ENCODE peak calls at places on chromosomes 2 and 18, in nine cellular contexts. One of them, this sample, is unnamed.

GRCh38 chr18:22169889-22170420 is 566 bp downstream of the GATA6 start:
- DNase-seq in dorsolateral prefrontal cortex: no peak
- DNase-seq in aorta: no peak
- DNase-seq in hepatocyte: no peak
- DNase-seq in GM23248: peak
- DNase-seq in IMR-90: peak
- DNase-seq in GM23338: peak
- DNase-seq in spleen: peak
- DNase-seq in tibial artery: peak
- DNase-seq in this sample: no peak

GRCh38 chr2:83435989-83436388 is 1023.1 kb downstream of the SUCLG1 start:
- DNase-seq in GM23248: no peak
- DNase-seq in IMR-90: no peak
- DNase-seq in hepatocyte: no peak
- DNase-seq in aorta: no peak
- DNase-seq in GM23338: no peak
- DNase-seq in spleen: no peak
- DNase-seq in tibial artery: no peak
- DNase-seq in dorsolateral prefrontal cortex: no peak
- DNase-seq in this sample: no peak

GRCh38 chr18:47373465-47373864 is 122.0 kb upstream of the SKOR2 start:
- DNase-seq in GM23248: no peak
- DNase-seq in spleen: no peak
- DNase-seq in tibial artery: no peak
- DNase-seq in IMR-90: no peak
- DNase-seq in dorsolateral prefrontal cortex: no peak
- DNase-seq in aorta: no peak
- DNase-seq in hepatocyte: no peak
- DNase-seq in GM23338: no peak
- DNase-seq in this sample: no peak

GRCh38 chr2:118118479-118118878 is 30.2 kb downstream of the INSIG2 start:
- DNase-seq in dorsolateral prefrontal cortex: no peak
- DNase-seq in spleen: no peak
- DNase-seq in IMR-90: no peak
- DNase-seq in hepatocyte: no peak
- DNase-seq in GM23248: peak
- DNase-seq in GM23338: no peak
- DNase-seq in tibial artery: no peak
- DNase-seq in aorta: no peak
- DNase-seq in this sample: no peak

GRCh38 chr2:230690439-230690838 is 22.2 kb upstream of the CAB39 start:
- DNase-seq in dorsolateral prefrontal cortex: peak
- DNase-seq in spleen: no peak
- DNase-seq in GM23248: peak
- DNase-seq in IMR-90: peak
- DNase-seq in aorta: no peak
- DNase-seq in hepatocyte: no peak
- DNase-seq in GM23338: no peak
- DNase-seq in tibial artery: no peak
- DNase-seq in this sample: no peak

GRCh38 chr2:183037660-183038340 is 457 bp downstream of the NCKAP1 start:
- DNase-seq in dorsolateral prefrontal cortex: no peak
- DNase-seq in aorta: peak
- DNase-seq in spleen: no peak
- DNase-seq in GM23248: peak
- DNase-seq in GM23338: peak
- DNase-seq in IMR-90: no peak
- DNase-seq in hepatocyte: peak
- DNase-seq in tibial artery: peak
- DNase-seq in this sample: no peak

GRCh38 chr2:199734651-199735050 is 116.3 kb downstream of the FTCDNL1 start:
- DNase-seq in aorta: no peak
- DNase-seq in IMR-90: no peak
- DNase-seq in dorsolateral prefrontal cortex: no peak
- DNase-seq in GM23248: peak
- DNase-seq in tibial artery: no peak
- DNase-seq in spleen: no peak
- DNase-seq in hepatocyte: no peak
- DNase-seq in GM23338: no peak
- DNase-seq in this sample: no peak

GRCh38 chr2:45851576-45852304 is 200.3 kb downstream of the PRKCE start:
- DNase-seq in hepatocyte: no peak
- DNase-seq in GM23248: peak
- DNase-seq in spleen: peak
- DNase-seq in IMR-90: peak
- DNase-seq in aorta: no peak
- DNase-seq in dorsolateral prefrontal cortex: no peak
- DNase-seq in GM23338: no peak
- DNase-seq in tibial artery: no peak
- DNase-seq in this sample: no peak

DNA sequence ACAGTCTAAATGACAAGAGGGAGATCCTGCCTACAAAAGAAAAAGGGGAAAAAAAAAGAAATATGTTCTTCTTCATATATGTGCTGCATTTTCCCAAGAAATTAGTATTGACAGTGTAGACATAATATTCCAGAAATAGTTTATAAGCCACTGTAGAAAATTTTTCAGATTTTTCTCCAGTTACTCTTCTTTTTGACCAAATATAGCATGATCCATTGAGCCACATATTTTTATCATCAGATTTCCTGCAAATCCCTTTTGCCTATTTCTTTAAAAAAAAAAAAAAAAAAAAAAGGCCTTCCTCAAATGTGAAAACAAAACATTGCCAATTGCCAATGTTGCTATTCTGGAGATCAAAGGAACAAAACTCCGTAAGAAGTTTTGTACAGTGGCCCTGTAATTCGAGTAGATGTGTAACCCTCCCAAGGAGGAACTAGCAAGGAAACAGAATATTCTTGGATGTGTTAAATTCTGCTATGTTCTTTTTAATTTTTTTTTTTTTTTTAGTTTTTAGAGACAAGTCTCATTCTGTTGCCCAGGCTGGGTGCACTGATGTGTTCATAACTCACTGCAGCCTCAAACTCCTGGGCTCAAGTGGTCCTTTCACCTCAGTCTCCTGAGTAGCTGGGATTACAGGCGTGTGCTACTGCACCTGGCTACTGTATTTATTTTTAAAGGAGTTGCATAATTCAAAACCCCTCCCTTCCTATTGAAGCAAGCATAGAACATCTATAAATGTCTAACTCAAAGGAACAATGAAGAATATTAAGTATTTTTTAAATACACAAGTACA is 12.5 kb upstream of the CABYR start:
- DNase-seq in dorsolateral prefrontal cortex: no peak
- DNase-seq in aorta: no peak
- DNase-seq in GM23338: no peak
- DNase-seq in IMR-90: peak
- DNase-seq in GM23248: peak
- DNase-seq in spleen: no peak
- DNase-seq in hepatocyte: no peak
- DNase-seq in tibial artery: no peak
- DNase-seq in this sample: no peak
- H3K4me3 ChIP-seq in dorsolateral prefrontal cortex: no peak
- H3K4me3 ChIP-seq in aorta: no peak
- H3K4me3 ChIP-seq in GM23338: no peak
- H3K4me3 ChIP-seq in IMR-90: no peak
- H3K4me3 ChIP-seq in GM23248: no peak
- H3K4me3 ChIP-seq in spleen: no peak
- H3K4me3 ChIP-seq in hepatocyte: no peak
- H3K4me3 ChIP-seq in tibial artery: no peak
- H3K4me3 ChIP-seq in this sample: no peak

GRCh38 chr18:74497778-74498177 is 1.6 kb downstream of the CNDP2 start:
- DNase-seq in dorsolateral prefrontal cortex: no peak
- DNase-seq in GM23338: no peak
- DNase-seq in aorta: no peak
- DNase-seq in IMR-90: no peak
- DNase-seq in spleen: no peak
- DNase-seq in tibial artery: no peak
- DNase-seq in GM23248: peak
- DNase-seq in hepatocyte: no peak
- DNase-seq in this sample: no peak

GRCh38 chr18:74498712-74499629 is 2.8 kb downstream of the CNDP2 start:
- DNase-seq in dorsolateral prefrontal cortex: no peak
- DNase-seq in tibial artery: peak
- DNase-seq in IMR-90: no peak
- DNase-seq in GM23248: peak
- DNase-seq in aorta: no peak
- DNase-seq in spleen: peak
- DNase-seq in GM23338: no peak
- DNase-seq in hepatocyte: no peak
- DNase-seq in this sample: peak

GRCh38 chr18:74499633-74500032 is 3.5 kb downstream of the CNDP2 start:
- DNase-seq in dorsolateral prefrontal cortex: no peak
- DNase-seq in IMR-90: no peak
- DNase-seq in GM23338: no peak
- DNase-seq in spleen: peak
- DNase-seq in GM23248: peak
- DNase-seq in hepatocyte: peak
- DNase-seq in tibial artery: peak
- DNase-seq in aorta: no peak
- DNase-seq in this sample: peak

GRCh38 chr18:74497308-74497640 is 1.1 kb downstream of the CNDP2 start:
- DNase-seq in spleen: no peak
- DNase-seq in IMR-90: no peak
- DNase-seq in GM23248: peak
- DNase-seq in hepatocyte: no peak
- DNase-seq in dorsolateral prefrontal cortex: no peak
- DNase-seq in tibial artery: no peak
- DNase-seq in GM23338: no peak
- DNase-seq in aorta: no peak
- DNase-seq in this sample: no peak

DNA sequence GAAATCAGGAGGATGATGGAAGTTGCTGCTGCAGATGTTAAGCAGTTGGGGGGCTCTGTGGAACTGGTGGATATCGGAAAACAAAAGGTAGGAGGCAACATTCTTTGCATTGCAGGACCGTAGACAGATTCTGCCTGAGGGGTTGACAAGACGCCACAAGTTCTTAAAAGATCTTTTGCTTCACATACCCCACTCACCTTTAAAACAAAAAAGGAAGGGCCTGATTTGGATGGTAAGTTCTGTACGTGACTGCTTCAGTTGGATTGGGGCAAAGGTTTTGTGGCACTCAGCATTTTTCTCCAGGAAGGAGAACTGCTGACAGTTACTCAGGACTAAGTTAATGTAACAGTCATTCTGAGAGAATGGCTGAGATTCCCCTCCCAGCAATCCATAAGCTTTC is 5.2 kb downstream of the CNDP2 start:
- DNase-seq in dorsolateral prefrontal cortex: no peak
- DNase-seq in hepatocyte: no peak
- DNase-seq in tibial artery: no peak
- DNase-seq in GM23338: no peak
- DNase-seq in GM23248: no peak
- DNase-seq in IMR-90: no peak
- DNase-seq in aorta: no peak
- DNase-seq in spleen: no peak
- DNase-seq in this sample: no peak
- H3K27ac ChIP-seq in dorsolateral prefrontal cortex: peak
- H3K27ac ChIP-seq in hepatocyte: peak
- H3K27ac ChIP-seq in tibial artery: no peak
- H3K27ac ChIP-seq in GM23338: peak
- H3K27ac ChIP-seq in GM23248: no peak
- H3K27ac ChIP-seq in IMR-90: no peak
- H3K27ac ChIP-seq in aorta: no peak
- H3K27ac ChIP-seq in spleen: peak
- H3K27ac ChIP-seq in this sample: no peak

DNA sequence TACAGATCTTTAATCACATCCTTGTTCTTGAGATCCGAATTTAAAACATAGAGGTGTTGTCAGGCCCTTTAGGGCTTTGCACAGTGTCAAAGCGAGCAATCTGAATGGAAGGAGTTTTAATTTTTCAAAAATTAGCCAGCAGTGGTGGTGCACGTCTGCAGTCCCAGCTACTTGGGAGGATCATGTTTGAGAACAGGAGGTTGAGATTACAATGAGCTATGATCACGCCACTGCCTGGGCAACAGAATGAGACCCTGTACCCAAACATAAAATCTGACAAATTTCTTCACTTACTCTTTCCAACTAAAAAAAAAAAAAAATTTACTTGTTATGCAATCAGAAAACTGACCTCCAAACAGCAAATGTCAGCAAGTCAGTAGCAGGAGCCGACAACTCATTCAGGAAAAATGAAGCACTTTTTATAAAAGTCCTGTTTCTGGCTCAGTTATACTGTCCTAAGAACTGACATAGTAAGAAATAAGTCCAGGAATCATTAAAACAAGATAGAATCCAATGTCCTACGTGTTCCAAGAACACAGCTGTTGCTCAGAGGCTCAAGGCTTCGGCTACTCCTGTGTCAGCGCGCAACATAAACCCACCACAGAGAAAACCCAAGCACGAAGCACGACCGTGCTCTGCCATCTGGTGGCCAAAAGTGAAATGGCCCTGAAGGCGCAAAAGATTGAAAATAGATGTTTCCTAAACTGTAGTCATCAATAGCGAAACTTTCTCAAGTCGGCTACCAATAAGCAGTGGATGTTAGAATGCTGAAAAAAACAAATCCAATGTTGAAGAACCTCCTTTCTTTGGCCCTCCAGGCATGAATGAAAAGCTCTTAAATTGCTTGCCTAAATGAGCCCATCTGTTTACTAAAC is 138.1 kb downstream of the INO80D start:
- DNase-seq in IMR-90: peak
- DNase-seq in spleen: peak
- DNase-seq in dorsolateral prefrontal cortex: peak
- DNase-seq in tibial artery: peak
- DNase-seq in GM23248: peak
- DNase-seq in GM23338: peak
- DNase-seq in hepatocyte: peak
- DNase-seq in aorta: peak
- DNase-seq in this sample: peak
- H3K4me3 ChIP-seq in IMR-90: no peak
- H3K4me3 ChIP-seq in spleen: no peak
- H3K4me3 ChIP-seq in dorsolateral prefrontal cortex: no peak
- H3K4me3 ChIP-seq in tibial artery: peak
- H3K4me3 ChIP-seq in GM23248: peak
- H3K4me3 ChIP-seq in GM23338: no peak
- H3K4me3 ChIP-seq in hepatocyte: no peak
- H3K4me3 ChIP-seq in aorta: no peak
- H3K4me3 ChIP-seq in this sample: no peak

GRCh38 chr2:208929894-208930427 is 493.9 kb upstream of the MAP2 start:
- DNase-seq in aorta: no peak
- DNase-seq in GM23338: no peak
- DNase-seq in dorsolateral prefrontal cortex: no peak
- DNase-seq in IMR-90: no peak
- DNase-seq in GM23248: no peak
- DNase-seq in spleen: no peak
- DNase-seq in hepatocyte: no peak
- DNase-seq in tibial artery: no peak
- DNase-seq in this sample: no peak

GRCh38 chr2:208939852-208940251 is 484.0 kb upstream of the MAP2 start:
- DNase-seq in aorta: no peak
- DNase-seq in GM23338: no peak
- DNase-seq in hepatocyte: peak
- DNase-seq in tibial artery: no peak
- DNase-seq in GM23248: no peak
- DNase-seq in spleen: no peak
- DNase-seq in dorsolateral prefrontal cortex: no peak
- DNase-seq in IMR-90: no peak
- DNase-seq in this sample: no peak

GRCh38 chr2:208937521-208937920 is 486.3 kb upstream of the MAP2 start:
- DNase-seq in GM23248: no peak
- DNase-seq in GM23338: no peak
- DNase-seq in hepatocyte: no peak
- DNase-seq in IMR-90: no peak
- DNase-seq in dorsolateral prefrontal cortex: no peak
- DNase-seq in aorta: no peak
- DNase-seq in tibial artery: no peak
- DNase-seq in spleen: no peak
- DNase-seq in this sample: no peak

DNA sequence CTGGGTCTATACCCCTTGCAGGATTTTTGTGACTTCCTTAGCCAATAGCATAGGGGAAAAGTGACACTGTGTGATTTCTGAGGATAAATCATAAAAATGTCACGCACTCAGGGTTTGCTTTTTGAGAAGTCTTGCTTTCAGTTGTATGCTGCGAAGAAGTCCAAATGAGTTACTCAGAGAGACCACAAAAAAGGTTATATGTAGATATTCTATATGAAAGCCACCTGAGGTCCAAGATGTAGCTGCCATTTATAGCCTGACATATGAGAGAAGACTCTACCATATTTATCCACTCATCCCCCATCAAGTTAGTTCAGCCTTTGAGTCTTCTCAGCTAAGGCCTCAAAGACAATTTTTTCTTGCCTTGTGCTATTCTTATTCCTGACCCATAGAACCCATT is 488.3 kb upstream of the MAP2 start:
- DNase-seq in GM23338: no peak
- DNase-seq in IMR-90: no peak
- DNase-seq in GM23248: no peak
- DNase-seq in dorsolateral prefrontal cortex: no peak
- DNase-seq in spleen: no peak
- DNase-seq in aorta: no peak
- DNase-seq in tibial artery: no peak
- DNase-seq in hepatocyte: no peak
- DNase-seq in this sample: no peak
- H3K27ac ChIP-seq in GM23338: no peak
- H3K27ac ChIP-seq in IMR-90: no peak
- H3K27ac ChIP-seq in GM23248: no peak
- H3K27ac ChIP-seq in dorsolateral prefrontal cortex: no peak
- H3K27ac ChIP-seq in spleen: no peak
- H3K27ac ChIP-seq in aorta: no peak
- H3K27ac ChIP-seq in tibial artery: no peak
- H3K27ac ChIP-seq in hepatocyte: no peak
- H3K27ac ChIP-seq in this sample: no peak

This sample was measured in CD4-positive, alpha-beta memory T cell.